ENCODE peak calls at places on chromosomes 2 and 18, in nine cellular contexts. O, H, B, D, E, G, C, N and F are unnamed samples.

GRCh38 chr2:133833746-133834145 is 265.5 kb upstream of the NCKAP5 start:
- DNase-seq in O (no peak), H (no peak), B (peak; percentile 1), D (no peak), E (no peak), G (no peak), C (no peak), N (no peak), F (no peak)

GRCh38 chr2:69175795-69176715 is 163.1 kb downstream of the ANTXR1 start:
- DNase-seq in O (no peak), H (no peak), B (no peak), D (no peak), E (no peak), G (no peak), C (no peak), N (no peak), F (no peak)

GRCh38 chr18:49016648-49017539 is 66.1 kb upstream of the SMAD7 start:
- DNase-seq in O (no peak), H (peak; percentile 91), B (no peak), D (peak; percentile 15), E (no peak), G (peak; percentile 93), C (no peak), N (no peak), F (peak; percentile 76)

GRCh38 chr2:225458431-225459117 is 59.1 kb downstream of the NYAP2 start:
- DNase-seq in O (no peak), H (no peak), B (peak; percentile 49), D (no peak), E (no peak), G (no peak), C (no peak), N (no peak), F (no peak)

GRCh38 chr2:73984203-73984921 is at the start of gene TET3:
- DNase-seq in O (peak; percentile 56), H (peak; percentile 79), B (peak; percentile 67), D (peak; percentile 64), E (peak; percentile 37), G (no peak), C (no peak), N (peak; percentile 67), F (no peak)

GRCh38 chr2:18860179-18860578 is 270.8 kb upstream of the NT5C1B start:
- DNase-seq in O (no peak), H (no peak), B (no peak), D (no peak), E (no peak), G (no peak), C (no peak), N (no peak), F (no peak)

GRCh38 chr2:120299024-120299423 is 46.4 kb downstream of the RALB start:
- DNase-seq in O (no peak), H (peak; percentile 67), B (no peak), D (no peak), E (no peak), G (no peak), C (no peak), N (no peak), F (no peak)

GRCh38 chr2:233831011-233831721 is 23.2 kb downstream of the HJURP start:
- DNase-seq in O (no peak), H (peak; percentile 42), B (no peak), D (no peak), E (no peak), G (no peak), C (no peak), N (peak; percentile 29), F (no peak)

GRCh38 chr18:2538844-2539243 is 32.5 kb downstream of the METTL4 start:
- DNase-seq in O (no peak), H (no peak), B (no peak), D (no peak), E (no peak), G (no peak), C (no peak), N (no peak), F (no peak)

GRCh38 chr18:61892683-61893303 is at the start of gene RNF152:
- DNase-seq in O (peak; percentile 44), H (peak; percentile 90), B (no peak), D (no peak), E (no peak), G (no peak), C (no peak), N (peak; percentile 32), F (no peak)

GRCh38 chr2:101697794-101698418 is 399 bp downstream of the MAP4K4 start:
- DNase-seq in O (no peak), H (peak; percentile 57), B (no peak), D (peak; percentile 43), E (no peak), G (no peak), C (no peak), N (no peak), F (no peak)

GRCh38 chr2:23947350-23947749 is 7.1 kb downstream of the UBXN2A start:
- DNase-seq in O (no peak), H (no peak), B (no peak), D (no peak), E (no peak), G (no peak), C (no peak), N (no peak), F (no peak)

GRCh38 chr18:46346896-46347630 is 242.9 kb downstream of the HAUS1 start:
- DNase-seq in O (no peak), H (no peak), B (no peak), D (no peak), E (no peak), G (no peak), C (no peak), N (no peak), F (no peak)

GRCh38 chr2:169803480-169803879 is 4.8 kb downstream of the SSB start:
- DNase-seq in O (no peak), H (no peak), B (no peak), D (no peak), E (no peak), G (no peak), C (no peak), N (no peak), F (no peak)

GRCh38 chr18:79613186-79613931 is 66.2 kb upstream of the CTDP1 start:
- DNase-seq in O (no peak), H (peak; percentile 59), B (no peak), D (no peak), E (no peak), G (no peak), C (no peak), N (peak; percentile 12), F (no peak)

GRCh38 chr2:25853038-25853638 is 25.1 kb downstream of the ASXL2 start:
- DNase-seq in O (no peak), H (no peak), B (peak; percentile 35), D (no peak), E (no peak), G (no peak), C (no peak), N (no peak), F (no peak)

GRCh38 chr2:165469417-165469816 is at the start of gene CSRNP3:
- DNase-seq in O (no peak), H (peak; percentile 88), B (no peak), D (no peak), E (no peak), G (peak; percentile 76), C (peak; percentile 68), N (no peak), F (peak; percentile 66)

GRCh38 chr2:169363570-169364150 is 1.3 kb upstream of the LRP2 start:
- DNase-seq in O (peak; percentile 23), H (peak; percentile 77), B (peak; percentile 67), D (no peak), E (no peak), G (no peak), C (no peak), N (peak; percentile 67), F (no peak)

GRCh38 chr2:176997074-176997791 is 215.4 kb upstream of the HNRNPA3 start:
- DNase-seq in O (no peak), H (no peak), B (no peak), D (no peak), E (no peak), G (peak; percentile 67), C (no peak), N (no peak), F (peak; percentile 96)

GRCh38 chr2:58739033-58739432 is 497.9 kb upstream of the FANCL start:
- DNase-seq in O (no peak), H (no peak), B (no peak), D (no peak), E (no peak), G (no peak), C (no peak), N (no peak), F (no peak)

GRCh38 chr2:241813080-241813805 is 4.2 kb downstream of the NEU4 start:
- DNase-seq in O (no peak), H (peak; percentile 48), B (no peak), D (peak; percentile 25), E (no peak), G (no peak), C (no peak), N (no peak), F (no peak)

GRCh38 chr2:121947681-121948080 is 192.2 kb downstream of the TSN start:
- DNase-seq in O (no peak), H (no peak), B (no peak), D (no peak), E (no peak), G (no peak), C (no peak), N (no peak), F (no peak)

GRCh38 chr2:46126571-46126970 is 170.6 kb upstream of the EPAS1 start:
- DNase-seq in O (no peak), H (no peak), B (no peak), D (no peak), E (no peak), G (no peak), C (no peak), N (no peak), F (no peak)

GRCh38 chr2:152335851-152336102 is 803 bp downstream of the FMNL2 start:
- DNase-seq in O (no peak), H (no peak), B (no peak), D (peak; percentile 23), E (no peak), G (no peak), C (no peak), N (no peak), F (no peak)

GRCh38 chr2:68870215-68870614 is 982 bp downstream of the BMP10 start:
- DNase-seq in O (no peak), H (no peak), B (no peak), D (no peak), E (no peak), G (no peak), C (no peak), N (no peak), F (no peak)

GRCh38 chr18:77004555-77005380 is 127.8 kb downstream of the MBP start:
- DNase-seq in O (no peak), H (no peak), B (no peak), D (no peak), E (no peak), G (no peak), C (no peak), N (no peak), F (no peak)

GRCh38 chr2:216012133-216012829 is 1.1 kb downstream of the MREG start:
- DNase-seq in O (no peak), H (peak; percentile 41), B (no peak), D (no peak), E (no peak), G (no peak), C (no peak), N (no peak), F (peak; percentile 95)

GRCh38 chr18:69172046-69172445 is 228.6 kb upstream of the DOK6 start:
- DNase-seq in O (no peak), H (no peak), B (no peak), D (no peak), E (no peak), G (no peak), C (no peak), N (no peak), F (no peak)

GRCh38 chr2:44130441-44130840 is 38.2 kb upstream of the PPM1B start:
- DNase-seq in O (no peak), H (no peak), B (peak; percentile 25), D (no peak), E (no peak), G (peak; percentile 79), C (no peak), N (no peak), F (no peak)

GRCh38 chr2:53859354-53860159 is at the start of gene GPR75:
- DNase-seq in O (no peak), H (peak; percentile 77), B (no peak), D (no peak), E (no peak), G (peak; percentile 15), C (no peak), N (no peak), F (no peak)

GRCh38 chr2:139917723-139918384 is 1137.7 kb upstream of the NXPH2 start:
- DNase-seq in O (no peak), H (no peak), B (no peak), D (no peak), E (no peak), G (peak; percentile 73), C (no peak), N (no peak), F (no peak)